ENCODE peak calls at places on chromosome 2, in five cellular contexts. One of them, this sample, is unnamed.

GRCh38 chr2:39631715-39632114 is 34.0 kb upstream of the TMEM178A start:
- DNase-seq in Peyer's patch: no peak
- DNase-seq in body of pancreas: no peak
- DNase-seq in HCT116: no peak
- DNase-seq in prostate gland: no peak
- DNase-seq in this sample: peak

GRCh38 chr2:235669983-235670962 is 176.4 kb downstream of the AGAP1 start:
- DNase-seq in body of pancreas: peak
- DNase-seq in HCT116: no peak
- DNase-seq in prostate gland: peak
- DNase-seq in Peyer's patch: peak
- DNase-seq in this sample: no peak

GRCh38 chr2:220078439-220078838 is 451.0 kb downstream of the SLC4A3 start:
- DNase-seq in HCT116: no peak
- DNase-seq in body of pancreas: no peak
- DNase-seq in Peyer's patch: no peak
- DNase-seq in prostate gland: no peak
- DNase-seq in this sample: no peak

GRCh38 chr2:239464166-239465016 is 63.6 kb upstream of the HDAC4 start:
- DNase-seq in body of pancreas: no peak
- DNase-seq in HCT116: no peak
- DNase-seq in prostate gland: no peak
- DNase-seq in Peyer's patch: no peak
- DNase-seq in this sample: no peak

GRCh38 chr2:128169497-128169896 is 78.5 kb downstream of the UGGT1 start:
- DNase-seq in prostate gland: no peak
- DNase-seq in HCT116: no peak
- DNase-seq in Peyer's patch: no peak
- DNase-seq in body of pancreas: no peak
- DNase-seq in this sample: no peak

GRCh38 chr2:152432206-152432653 is 97.3 kb downstream of the FMNL2 start:
- DNase-seq in HCT116: no peak
- DNase-seq in Peyer's patch: no peak
- DNase-seq in body of pancreas: no peak
- DNase-seq in prostate gland: no peak
- DNase-seq in this sample: no peak

GRCh38 chr2:171320208-171320621 is 113.6 kb downstream of the METTL8 start:
- DNase-seq in prostate gland: no peak
- DNase-seq in HCT116: no peak
- DNase-seq in body of pancreas: no peak
- DNase-seq in Peyer's patch: no peak
- DNase-seq in this sample: no peak

GRCh38 chr2:88121678-88122077 is 6.2 kb downstream of the FABP1 start:
- DNase-seq in prostate gland: no peak
- DNase-seq in body of pancreas: no peak
- DNase-seq in Peyer's patch: no peak
- DNase-seq in HCT116: no peak
- DNase-seq in this sample: no peak

GRCh38 chr2:159706385-159706980 is 5.8 kb upstream of the MARCHF7 start:
- DNase-seq in Peyer's patch: no peak
- DNase-seq in body of pancreas: no peak
- DNase-seq in prostate gland: no peak
- DNase-seq in HCT116: no peak
- DNase-seq in this sample: no peak

GRCh38 chr2:14616950-14617349 is 15.6 kb upstream of the LRATD1 start:
- DNase-seq in Peyer's patch: no peak
- DNase-seq in body of pancreas: no peak
- DNase-seq in prostate gland: no peak
- DNase-seq in HCT116: no peak
- DNase-seq in this sample: no peak

GRCh38 chr2:175468699-175469098 is 287.2 kb upstream of the ATP5MC3 start:
- DNase-seq in body of pancreas: no peak
- DNase-seq in Peyer's patch: no peak
- DNase-seq in HCT116: no peak
- DNase-seq in prostate gland: no peak
- DNase-seq in this sample: no peak

GRCh38 chr2:33437297-33437696 is 39.2 kb upstream of the RASGRP3 start:
- DNase-seq in prostate gland: no peak
- DNase-seq in body of pancreas: no peak
- DNase-seq in HCT116: no peak
- DNase-seq in Peyer's patch: no peak
- DNase-seq in this sample: peak

DNA sequence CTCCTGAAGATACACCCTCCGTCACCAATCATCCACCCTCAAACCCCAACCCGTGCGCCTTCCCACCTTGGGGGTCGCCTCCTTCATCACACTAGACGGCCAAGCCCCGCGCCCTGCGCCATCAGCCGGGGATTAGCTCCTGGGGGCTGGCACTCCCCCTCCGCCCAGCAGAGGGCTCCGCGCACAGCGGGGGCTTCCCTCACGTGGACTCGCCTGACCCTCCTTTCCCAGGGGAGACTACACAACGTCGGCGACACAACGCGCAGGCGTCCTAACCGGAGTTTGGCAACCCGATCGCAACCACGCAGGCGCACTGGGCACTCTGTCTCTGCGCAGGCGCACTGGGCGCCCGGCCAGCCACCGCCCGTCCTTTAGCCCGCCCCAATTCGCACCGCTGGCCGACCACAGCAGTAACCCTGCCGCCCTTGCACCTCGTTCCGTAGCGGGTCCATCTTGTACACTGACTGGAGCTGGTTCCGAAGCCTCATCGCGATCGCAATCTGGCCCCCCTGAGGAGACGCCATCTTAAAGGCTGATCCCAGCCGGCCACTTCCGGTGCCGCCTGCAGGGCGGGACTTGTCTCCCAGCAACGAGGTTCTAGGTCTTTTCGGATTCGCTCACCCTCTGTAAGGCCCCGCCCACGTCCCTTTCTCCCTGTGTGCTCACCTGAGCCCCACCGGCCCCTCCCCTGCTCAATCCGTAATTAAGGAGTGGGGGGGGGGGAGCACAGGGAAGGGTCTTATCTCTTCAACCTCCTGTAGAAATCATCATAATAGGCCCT is at the start of gene PCGF1:
- DNase-seq in prostate gland: peak
- DNase-seq in HCT116: peak
- DNase-seq in body of pancreas: peak
- DNase-seq in Peyer's patch: peak
- DNase-seq in this sample: peak
- TF ChIP-seq POLR2A in prostate gland: peak
- TF ChIP-seq POLR2A in HCT116: peak
- TF ChIP-seq POLR2A in body of pancreas: peak
- TF ChIP-seq POLR2A in Peyer's patch: peak
- TF ChIP-seq POLR2A in this sample: peak

DNA sequence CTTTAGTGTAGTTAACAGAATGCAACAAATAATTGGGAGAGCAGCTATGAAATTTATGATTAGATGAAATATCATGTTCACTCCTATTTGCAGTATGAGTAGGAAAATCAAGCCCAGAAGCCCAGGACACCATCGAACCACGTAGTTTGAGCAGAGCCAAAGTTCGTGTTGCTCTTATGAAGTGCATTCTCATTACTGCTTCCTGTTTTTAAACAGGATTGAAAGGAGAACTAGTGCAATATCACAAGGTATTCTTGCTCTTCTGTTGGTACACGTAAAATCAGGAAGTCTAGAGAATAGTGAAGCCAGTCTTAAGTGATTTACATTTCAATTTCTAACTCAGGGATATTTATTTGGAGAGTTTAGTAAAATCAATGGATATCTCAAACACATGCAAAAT is 21.1 kb downstream of the ARHGAP15 start:
- DNase-seq in prostate gland: no peak
- DNase-seq in body of pancreas: no peak
- DNase-seq in Peyer's patch: no peak
- DNase-seq in HCT116: no peak
- DNase-seq in this sample: no peak
- TF ChIP-seq POLR2A in prostate gland: no peak
- TF ChIP-seq POLR2A in body of pancreas: no peak
- TF ChIP-seq POLR2A in Peyer's patch: no peak
- TF ChIP-seq POLR2A in HCT116: no peak
- TF ChIP-seq POLR2A in this sample: no peak

GRCh38 chr2:112767693-112768380 is 3.4 kb upstream of the CKAP2L start:
- DNase-seq in prostate gland: no peak
- DNase-seq in body of pancreas: no peak
- DNase-seq in HCT116: no peak
- DNase-seq in Peyer's patch: no peak
- DNase-seq in this sample: no peak

GRCh38 chr2:112765251-112765650 is 842 bp upstream of the CKAP2L start:
- DNase-seq in Peyer's patch: no peak
- DNase-seq in prostate gland: no peak
- DNase-seq in HCT116: no peak
- DNase-seq in body of pancreas: no peak
- DNase-seq in this sample: no peak

GRCh38 chr2:112768432-112768831 is 4.0 kb upstream of the CKAP2L start:
- DNase-seq in body of pancreas: no peak
- DNase-seq in Peyer's patch: no peak
- DNase-seq in prostate gland: no peak
- DNase-seq in HCT116: no peak
- DNase-seq in this sample: no peak

GRCh38 chr2:112762276-112762675 is 2.1 kb downstream of the CKAP2L start:
- DNase-seq in HCT116: no peak
- DNase-seq in Peyer's patch: no peak
- DNase-seq in body of pancreas: no peak
- DNase-seq in prostate gland: no peak
- DNase-seq in this sample: no peak

GRCh38 chr2:112764071-112765044 is at the start of gene CKAP2L:
- DNase-seq in Peyer's patch: peak
- DNase-seq in prostate gland: peak
- DNase-seq in body of pancreas: peak
- DNase-seq in HCT116: peak
- DNase-seq in this sample: peak
- TF ChIP-seq POLR2A in Peyer's patch: no peak
- TF ChIP-seq POLR2A in prostate gland: no peak
- TF ChIP-seq POLR2A in body of pancreas: no peak
- TF ChIP-seq POLR2A in HCT116: peak
- TF ChIP-seq POLR2A in this sample: peak

GRCh38 chr2:42132966-42133641 is 36.0 kb upstream of the EML4 start:
- DNase-seq in prostate gland: peak
- DNase-seq in HCT116: peak
- DNase-seq in body of pancreas: peak
- DNase-seq in Peyer's patch: peak
- DNase-seq in this sample: peak
- TF ChIP-seq POLR2A in prostate gland: no peak
- TF ChIP-seq POLR2A in HCT116: no peak
- TF ChIP-seq POLR2A in body of pancreas: peak
- TF ChIP-seq POLR2A in Peyer's patch: peak
- TF ChIP-seq POLR2A in this sample: no peak

GRCh38 chr2:167827352-167828097 is 419.9 kb downstream of the STK39 start:
- DNase-seq in Peyer's patch: no peak
- DNase-seq in HCT116: no peak
- DNase-seq in prostate gland: no peak
- DNase-seq in body of pancreas: peak
- DNase-seq in this sample: no peak
- TF ChIP-seq POLR2A in Peyer's patch: no peak
- TF ChIP-seq POLR2A in HCT116: no peak
- TF ChIP-seq POLR2A in prostate gland: no peak
- TF ChIP-seq POLR2A in body of pancreas: no peak
- TF ChIP-seq POLR2A in this sample: no peak